ENCODE peak calls at places on chromosomes 12 and 14, in four cellular contexts. L, E, Z and D are unnamed samples.

GRCh38 chr12:75969768-75970167 is 61.8 kb downstream of the PHLDA1 start:
- DNase-seq in L (no peak), E (no peak), Z (no peak), D (no peak)

GRCh38 chr12:55972045-55972843 is 1.6 kb upstream of the RAB5B start:
- DNase-seq in L (peak), E (no peak), Z (peak), D (no peak)

GRCh38 chr12:18120899-18121298 is 30.9 kb upstream of the RERGL start:
- DNase-seq in L (no peak), E (no peak), Z (no peak), D (no peak)

GRCh38 chr14:99744199-99744872 is 48.9 kb upstream of the EML1 start:
- DNase-seq in L (peak), E (no peak), Z (no peak), D (no peak)

GRCh38 chr12:94289551-94290312 is 141.4 kb downstream of the PLXNC1 start:
- DNase-seq in L (peak), E (no peak), Z (no peak), D (no peak)

GRCh38 chr12:80958162-80958561 is 20.4 kb upstream of the LIN7A start:
- DNase-seq in L (no peak), E (no peak), Z (no peak), D (no peak)

GRCh38 chr12:29517265-29517664 is 19.8 kb upstream of the OVCH1 start:
- DNase-seq in L (no peak), E (no peak), Z (no peak), D (no peak)

GRCh38 chr12:3122841-3123678 is 45.9 kb downstream of the TSPAN9 start:
- DNase-seq in L (peak), E (no peak), Z (no peak), D (no peak)

GRCh38 chr12:124390442-124391116 is 95.7 kb downstream of the RFLNA start:
- DNase-seq in L (peak), E (peak), Z (peak), D (no peak)

GRCh38 chr12:104562763-104563162 is 106.0 kb downstream of the CHST11 start:
- DNase-seq in L (no peak), E (no peak), Z (no peak), D (no peak)

DNA sequence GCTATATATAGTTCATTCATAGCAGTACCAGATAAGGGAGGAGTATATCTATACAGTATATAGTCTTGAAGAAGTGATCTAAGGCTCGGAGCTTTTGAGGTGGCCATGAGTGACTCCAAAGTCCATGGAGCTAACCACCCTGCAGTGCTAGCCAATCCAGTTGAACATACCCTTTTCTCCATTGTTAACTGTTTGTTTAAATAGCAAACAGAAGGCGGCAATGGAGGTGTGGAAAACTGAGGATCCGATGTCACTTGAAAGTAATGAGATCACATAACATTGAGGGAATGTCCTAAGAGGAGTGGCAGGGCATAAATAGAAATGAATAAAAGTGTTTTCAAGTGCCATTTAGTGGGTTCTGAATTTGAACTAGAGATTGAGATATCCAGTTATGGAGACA is 12.4 kb upstream of the SNAPC1 start:
- DNase-seq in L (no peak), E (no peak), Z (no peak), D (no peak)
- TF ChIP-seq POLR2A in L (no peak), E (no peak), Z (no peak), D (no peak)

GRCh38 chr12:43914923-43915468 is 79.1 kb downstream of the TMEM117 start:
- DNase-seq in L (no peak), E (no peak), Z (no peak), D (no peak)
- TF ChIP-seq CTCF in L (no peak), E (no peak), Z (no peak), D (no peak)

GRCh38 chr12:47965581-47965980 is 2.2 kb downstream of the TMEM106C start:
- DNase-seq in L (no peak), E (no peak), Z (no peak), D (no peak)
- TF ChIP-seq POLR2A in L (no peak), E (no peak), Z (no peak), D (no peak)

DNA sequence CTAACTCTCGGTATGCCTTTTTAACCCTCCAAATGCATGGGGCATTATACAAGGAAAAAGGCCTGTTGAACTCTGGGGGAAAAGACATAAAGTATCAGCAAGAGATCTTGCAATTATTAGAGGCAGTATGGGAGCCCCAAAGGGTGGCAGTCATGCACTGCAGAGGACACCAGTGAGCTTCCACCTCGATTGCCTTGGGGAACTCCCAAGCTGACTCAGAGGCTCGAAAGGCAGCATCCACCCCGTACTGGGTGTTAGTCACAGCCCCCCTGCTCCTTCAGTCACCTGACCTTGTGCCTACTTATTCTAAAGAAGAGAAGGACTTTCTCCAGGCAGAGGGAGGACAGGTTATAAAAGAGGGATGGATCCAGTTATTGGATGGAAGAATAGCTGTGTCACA is 781.4 kb upstream of the TMEM132C start:
- DNase-seq in L (peak), E (no peak), Z (no peak), D (no peak)
- TF ChIP-seq CTCF in L (peak), E (no peak), Z (no peak), D (no peak)